ENCODE peak calls at places on chromosomes 3 and 15, in five cellular contexts. One of them, this sample, is unnamed. For H3K4me1, the result is how much of the 10 kb centered on the place peaks cover.

GRCh38 chr3:133093366-133093765 is 55.2 kb downstream of the TMEM108 start:
- DNase-seq in cardiac muscle cell: no peak
- DNase-seq in tibial artery: no peak
- DNase-seq in H1: no peak
- DNase-seq in A549: no peak
- DNase-seq in this sample: no peak

GRCh38 chr15:68843425-68844311 is 23.0 kb upstream of the ANP32A start:
- DNase-seq in cardiac muscle cell: peak
- DNase-seq in tibial artery: no peak
- DNase-seq in H1: peak
- DNase-seq in A549: no peak
- DNase-seq in this sample: peak

GRCh38 chr3:112338727-112339056 is 5.7 kb downstream of the CD200 start:
- DNase-seq in cardiac muscle cell: no peak
- DNase-seq in tibial artery: no peak
- DNase-seq in H1: no peak
- DNase-seq in A549: no peak
- DNase-seq in this sample: no peak

GRCh38 chr3:138774529-138775253 is 60.0 kb downstream of the PIK3CB start:
- DNase-seq in cardiac muscle cell: peak
- DNase-seq in tibial artery: peak
- DNase-seq in H1: peak
- DNase-seq in A549: peak
- DNase-seq in this sample: no peak

GRCh38 chr3:19232566-19232965 is 84.3 kb downstream of the KCNH8 start:
- DNase-seq in cardiac muscle cell: no peak
- DNase-seq in tibial artery: no peak
- DNase-seq in H1: no peak
- DNase-seq in A549: no peak
- DNase-seq in this sample: no peak

GRCh38 chr3:39222462-39222861 is 30.1 kb upstream of the XIRP1 start:
- DNase-seq in cardiac muscle cell: no peak
- DNase-seq in tibial artery: no peak
- DNase-seq in H1: no peak
- DNase-seq in A549: no peak
- DNase-seq in this sample: no peak

GRCh38 chr15:80779658-80780415 is 667 bp downstream of the CEMIP start:
- DNase-seq in cardiac muscle cell: peak
- DNase-seq in tibial artery: no peak
- DNase-seq in H1: peak
- DNase-seq in A549: peak
- DNase-seq in this sample: no peak

GRCh38 chr3:54897028-54897711 is 30.7 kb downstream of the LRTM1 start:
- DNase-seq in cardiac muscle cell: peak
- DNase-seq in tibial artery: no peak
- DNase-seq in H1: no peak
- DNase-seq in A549: no peak
- DNase-seq in this sample: no peak

GRCh38 chr3:60017631-60018030 is 967.8 kb upstream of the CFAP20DC start:
- DNase-seq in cardiac muscle cell: no peak
- DNase-seq in tibial artery: no peak
- DNase-seq in H1: no peak
- DNase-seq in A549: no peak
- DNase-seq in this sample: peak

GRCh38 chr15:72685925-72686794 is at the start of the genes BBS4 and HIGD2B:
- DNase-seq in cardiac muscle cell: peak
- DNase-seq in tibial artery: peak
- DNase-seq in H1: peak
- DNase-seq in A549: peak
- DNase-seq in this sample: peak

GRCh38 chr15:85035980-85036379 is 54.3 kb downstream of the PDE8A start:
- DNase-seq in cardiac muscle cell: no peak
- DNase-seq in tibial artery: no peak
- DNase-seq in H1: no peak
- DNase-seq in A549: no peak
- DNase-seq in this sample: no peak

GRCh38 chr3:40978442-40978841 is 220.9 kb upstream of the CTNNB1 start:
- DNase-seq in cardiac muscle cell: no peak
- DNase-seq in tibial artery: no peak
- DNase-seq in H1: no peak
- DNase-seq in A549: no peak
- DNase-seq in this sample: no peak

GRCh38 chr15:92882697-92883642 is 17.2 kb upstream of the CHD2 start:
- DNase-seq in cardiac muscle cell: peak
- DNase-seq in tibial artery: no peak
- DNase-seq in H1: no peak
- DNase-seq in A549: no peak
- DNase-seq in this sample: no peak

GRCh38 chr3:190883973-190884832 is 21.7 kb upstream of the GMNC start:
- DNase-seq in cardiac muscle cell: peak
- DNase-seq in tibial artery: peak
- DNase-seq in H1: peak
- DNase-seq in A549: peak
- DNase-seq in this sample: no peak

GRCh38 chr3:8095724-8096123 is 405.9 kb upstream of the LMCD1 start:
- DNase-seq in cardiac muscle cell: no peak
- DNase-seq in tibial artery: no peak
- DNase-seq in H1: peak
- DNase-seq in A549: peak
- DNase-seq in this sample: no peak

GRCh38 chr3:188929138-188929537 is 242.6 kb upstream of the TPRG1 start:
- DNase-seq in cardiac muscle cell: peak
- DNase-seq in tibial artery: no peak
- DNase-seq in H1: no peak
- DNase-seq in A549: peak
- DNase-seq in this sample: no peak

GRCh38 chr3:123884258-123884831 is at the start of gene MYLK:
- DNase-seq in cardiac muscle cell: peak
- DNase-seq in tibial artery: peak
- DNase-seq in H1: peak
- DNase-seq in A549: peak
- DNase-seq in this sample: no peak

GRCh38 chr3:183159319-183159718 is 3.2 kb downstream of the LAMP3 start:
- DNase-seq in cardiac muscle cell: no peak
- DNase-seq in tibial artery: no peak
- DNase-seq in H1: no peak
- DNase-seq in A549: no peak
- DNase-seq in this sample: no peak

GRCh38 chr15:39854161-39854560 is 65.9 kb downstream of the GPR176 start:
- DNase-seq in cardiac muscle cell: peak
- DNase-seq in tibial artery: no peak
- DNase-seq in H1: no peak
- DNase-seq in A549: no peak
- DNase-seq in this sample: no peak

GRCh38 chr3:50068134-50068533 is 20.6 kb upstream of the RBM5 start:
- DNase-seq in cardiac muscle cell: no peak
- DNase-seq in tibial artery: no peak
- DNase-seq in H1: no peak
- DNase-seq in A549: no peak
- DNase-seq in this sample: no peak

GRCh38 chr3:88291516-88291915 is 141.8 kb downstream of the C3orf38 start:
- DNase-seq in cardiac muscle cell: no peak
- DNase-seq in tibial artery: no peak
- DNase-seq in H1: no peak
- DNase-seq in A549: no peak
- DNase-seq in this sample: no peak

GRCh38 chr3:158792709-158793108 is 9.1 kb upstream of the MFSD1 start:
- DNase-seq in cardiac muscle cell: peak
- DNase-seq in tibial artery: no peak
- DNase-seq in H1: no peak
- DNase-seq in A549: peak
- DNase-seq in this sample: no peak

GRCh38 chr15:43509002-43509922 is 8.1 kb upstream of the MAP1A start:
- DNase-seq in cardiac muscle cell: peak
- DNase-seq in tibial artery: peak
- DNase-seq in H1: no peak
- DNase-seq in A549: no peak
- DNase-seq in this sample: no peak

GRCh38 chr3:51343918-51344687 is 41.0 kb upstream of the MANF start:
- DNase-seq in cardiac muscle cell: peak
- DNase-seq in tibial artery: peak
- DNase-seq in H1: peak
- DNase-seq in A549: peak
- DNase-seq in this sample: no peak

GRCh38 chr3:58152225-58153015 is 58.4 kb downstream of the DNASE1L3 start:
- DNase-seq in cardiac muscle cell: no peak
- DNase-seq in tibial artery: no peak
- DNase-seq in H1: no peak
- DNase-seq in A549: no peak
- DNase-seq in this sample: no peak

GRCh38 chr3:46877671-46878125 is at the start of gene PTH1R:
- DNase-seq in cardiac muscle cell: no peak
- DNase-seq in tibial artery: no peak
- DNase-seq in H1: no peak
- DNase-seq in A549: no peak
- DNase-seq in this sample: no peak

GRCh38 chr3:187739125-187739560 is 6.1 kb downstream of the BCL6 start:
- DNase-seq in cardiac muscle cell: no peak
- DNase-seq in tibial artery: no peak
- DNase-seq in H1: peak
- DNase-seq in A549: no peak
- DNase-seq in this sample: peak

GRCh38 chr15:69666441-69666882 is 213.8 kb downstream of the RPLP1 start:
- DNase-seq in cardiac muscle cell: peak
- DNase-seq in tibial artery: no peak
- DNase-seq in H1: no peak
- DNase-seq in A549: no peak
- DNase-seq in this sample: peak

GRCh38 chr15:83108266-83109219 is 1.1 kb downstream of the TM6SF1 start:
- DNase-seq in cardiac muscle cell: peak
- DNase-seq in tibial artery: peak
- DNase-seq in H1: no peak
- DNase-seq in A549: peak
- DNase-seq in this sample: no peak

GRCh38 chr15:88740356-88740755 is 62.9 kb upstream of the ACAN start:
- DNase-seq in cardiac muscle cell: no peak
- DNase-seq in tibial artery: no peak
- DNase-seq in H1: peak
- DNase-seq in A549: no peak
- DNase-seq in this sample: no peak

GRCh38 chr3:139893264-139893962 is 41.6 kb upstream of the CLSTN2 start:
- DNase-seq in cardiac muscle cell: peak
- DNase-seq in tibial artery: peak
- DNase-seq in H1: no peak
- DNase-seq in A549: no peak
- DNase-seq in this sample: no peak

GRCh38 chr3:13574798-13575451 is 26.0 kb downstream of the FBLN2 start:
- DNase-seq in cardiac muscle cell: peak
- DNase-seq in tibial artery: no peak
- DNase-seq in H1: no peak
- DNase-seq in A549: no peak
- DNase-seq in this sample: no peak

GRCh38 chr3:71862374-71863145 is 77.6 kb upstream of the PROK2 start:
- DNase-seq in cardiac muscle cell: no peak
- DNase-seq in tibial artery: no peak
- DNase-seq in H1: no peak
- DNase-seq in A549: no peak
- DNase-seq in this sample: no peak
- H3K4me3 ChIP-seq in cardiac muscle cell: no peak
- H3K4me3 ChIP-seq in tibial artery: no peak
- H3K4me3 ChIP-seq in H1: no peak
- H3K4me3 ChIP-seq in A549: no peak
- H3K4me3 ChIP-seq in this sample: no peak

DNA sequence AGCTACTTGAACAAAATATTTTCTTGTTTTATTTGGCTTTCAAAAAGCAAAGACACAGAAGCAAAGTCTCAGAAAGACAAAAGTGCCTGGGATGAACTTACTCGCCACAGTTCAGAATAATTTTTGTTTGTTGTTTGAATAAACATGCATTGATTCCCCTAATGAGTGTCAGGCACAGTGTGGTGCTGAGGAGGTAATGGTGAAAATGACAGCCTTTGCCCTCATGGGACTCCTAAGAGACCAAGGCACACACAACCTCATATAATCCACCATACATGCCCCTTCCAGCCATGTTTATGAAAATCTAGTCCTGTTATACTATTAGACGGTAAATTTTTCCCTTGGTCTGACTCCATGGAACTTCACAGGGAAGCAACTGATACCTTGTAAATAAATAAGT is 2.5 kb downstream of the GOLIM4 start:
- DNase-seq in cardiac muscle cell: no peak
- DNase-seq in tibial artery: no peak
- DNase-seq in H1: no peak
- DNase-seq in A549: no peak
- DNase-seq in this sample: no peak
- H3K4me1 ChIP-seq in cardiac muscle cell: under half
- H3K4me1 ChIP-seq in tibial artery: under half
- H3K4me1 ChIP-seq in H1: under half
- H3K4me1 ChIP-seq in A549: half or more
- H3K4me1 ChIP-seq in this sample: under half

GRCh38 chr3:17817545-17817944 is 75.1 kb upstream of the TBC1D5 start:
- DNase-seq in cardiac muscle cell: no peak
- DNase-seq in tibial artery: no peak
- DNase-seq in H1: no peak
- DNase-seq in A549: no peak
- DNase-seq in this sample: no peak
- H3K4me3 ChIP-seq in cardiac muscle cell: no peak
- H3K4me3 ChIP-seq in tibial artery: no peak
- H3K4me3 ChIP-seq in H1: no peak
- H3K4me3 ChIP-seq in A549: no peak
- H3K4me3 ChIP-seq in this sample: no peak

GRCh38 chr3:72079369-72079872 is 294.5 kb upstream of the PROK2 start:
- DNase-seq in cardiac muscle cell: no peak
- DNase-seq in tibial artery: no peak
- DNase-seq in H1: no peak
- DNase-seq in A549: no peak
- DNase-seq in this sample: no peak
- H3K4me1 ChIP-seq in cardiac muscle cell: under half
- H3K4me1 ChIP-seq in tibial artery: under half
- H3K4me1 ChIP-seq in H1: under half
- H3K4me1 ChIP-seq in A549: under half
- H3K4me1 ChIP-seq in this sample: under half